ENCODE peak calls at places on chromosomes 1 and 21, in six cellular contexts. U is sigmoid colon; Z is ascending aorta; R is Peyer's patch; Q is CD4-positive, CD25-positive, alpha-beta regulatory T cell; V is psoas muscle. B is an unnamed sample.

GRCh38 chr1:150507912-150508864 is at the start of gene ECM1:
- DNase-seq in Z (peak; percentile 17), R (no peak), Q (no peak), U (peak; percentile 87), V (peak; percentile 59), B (peak; percentile 62)

GRCh38 chr1:149937779-149938178 is 1.1 kb upstream of the MTMR11 start:
- DNase-seq in R (no peak), U (no peak), V (no peak), Z (no peak), Q (no peak), B (no peak)

GRCh38 chr1:225748479-225748878 is 29.1 kb upstream of the SRP9 start:
- DNase-seq in R (no peak), V (no peak), Z (no peak), Q (no peak), U (no peak), B (no peak)

GRCh38 chr1:154992721-154993571 is 440 bp upstream of the LENEP start:
- DNase-seq in U (no peak), Z (no peak), V (no peak), R (no peak), Q (no peak), B (peak; percentile 27)

GRCh38 chr1:228365321-228366061 is 41.1 kb downstream of the TRIM11 start:
- DNase-seq in U (peak; percentile 60), Z (no peak), R (no peak), V (peak; percentile 12), Q (no peak), B (peak; percentile 70)

GRCh38 chr1:109791495-109792040 is 27.8 kb upstream of the EPS8L3 start:
- DNase-seq in Q (no peak), V (no peak), Z (peak; percentile 6), R (no peak), U (peak; percentile 63), B (no peak)

GRCh38 chr1:13826591-13826990 is 126.6 kb downstream of the PRDM2 start:
- DNase-seq in V (no peak), U (no peak), Q (no peak), R (no peak), Z (no peak), B (no peak)

GRCh38 chr1:1081311-1082238 is 7.5 kb upstream of the RNF223 start:
- DNase-seq in R (no peak), V (peak; percentile 13), U (peak; percentile 62), Q (no peak), Z (no peak), B (peak; percentile 75)

GRCh38 chr1:52152572-52152971 is 10.7 kb downstream of the ZFYVE9 start:
- DNase-seq in V (no peak), Z (no peak), U (no peak), R (no peak), Q (no peak), B (no peak)

GRCh38 chr1:5286244-5286643 is 631.8 kb downstream of the AJAP1 start:
- DNase-seq in U (no peak), Z (no peak), V (no peak), R (peak; percentile 17), Q (peak; percentile 46), B (no peak)

GRCh38 chr21:21547368-21547953 is 549.3 kb downstream of the NCAM2 start:
- DNase-seq in Q (no peak), U (no peak), V (no peak), Z (no peak), R (no peak), B (no peak)

GRCh38 chr1:67721650-67722291 is 36.8 kb downstream of the GADD45A start:
- DNase-seq in R (no peak), U (no peak), Z (no peak), Q (no peak), V (no peak), B (no peak)

GRCh38 chr1:24018611-24019580 is 38.8 kb upstream of the SRSF10 start:
- DNase-seq in V (peak; percentile 95), Q (no peak), R (peak; percentile 54), U (peak; percentile 99), Z (peak; percentile 83), B (peak; percentile 86)

GRCh38 chr21:45336870-45337269 is 49.2 kb upstream of the POFUT2 start:
- DNase-seq in Z (no peak), Q (no peak), U (peak; percentile 69), V (peak; percentile 12), R (no peak), B (peak; percentile 62)

GRCh38 chr1:99441234-99442095 is 177.2 kb downstream of the PLPPR4 start:
- DNase-seq in Z (no peak), Q (no peak), R (no peak), V (no peak), U (no peak), B (no peak)

GRCh38 chr1:175675017-175675416 is 68.4 kb downstream of the TNR start:
- DNase-seq in Q (no peak), Z (no peak), R (no peak), U (no peak), V (no peak), B (no peak)

GRCh38 chr1:103496014-103496635 is 29.4 kb upstream of the RNPC3 start:
- DNase-seq in Q (no peak), Z (no peak), V (no peak), R (no peak), U (no peak), B (no peak)

DNA sequence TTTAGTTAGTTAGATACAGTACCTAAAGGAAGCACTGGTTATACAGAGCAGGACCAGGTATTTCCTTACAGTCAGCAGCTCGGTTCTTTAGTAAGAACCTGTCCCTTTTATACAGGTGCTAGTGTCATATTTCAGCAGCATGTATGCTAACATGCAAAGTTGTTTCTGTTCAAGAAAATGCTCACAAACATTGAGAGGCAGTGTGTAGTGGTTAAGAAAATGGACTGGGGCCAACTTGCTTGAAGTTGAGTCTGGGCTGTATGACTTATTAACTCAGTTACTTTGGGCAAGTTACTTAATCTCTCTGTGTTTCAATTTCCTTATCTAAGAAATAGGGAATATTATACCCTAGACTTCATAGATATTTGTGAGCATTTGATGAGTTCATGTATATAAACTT is 31.1 kb downstream of the AK4 start:
- DNase-seq in U (no peak), R (no peak), V (no peak), Z (no peak), Q (no peak), B (no peak)
- H3K27ac ChIP-seq in U (no peak overlapping the region), R (no peak overlapping the region), V (no peak overlapping the region), Z (no peak overlapping the region), Q (no peak overlapping the region), B (no peak overlapping the region)

DNA sequence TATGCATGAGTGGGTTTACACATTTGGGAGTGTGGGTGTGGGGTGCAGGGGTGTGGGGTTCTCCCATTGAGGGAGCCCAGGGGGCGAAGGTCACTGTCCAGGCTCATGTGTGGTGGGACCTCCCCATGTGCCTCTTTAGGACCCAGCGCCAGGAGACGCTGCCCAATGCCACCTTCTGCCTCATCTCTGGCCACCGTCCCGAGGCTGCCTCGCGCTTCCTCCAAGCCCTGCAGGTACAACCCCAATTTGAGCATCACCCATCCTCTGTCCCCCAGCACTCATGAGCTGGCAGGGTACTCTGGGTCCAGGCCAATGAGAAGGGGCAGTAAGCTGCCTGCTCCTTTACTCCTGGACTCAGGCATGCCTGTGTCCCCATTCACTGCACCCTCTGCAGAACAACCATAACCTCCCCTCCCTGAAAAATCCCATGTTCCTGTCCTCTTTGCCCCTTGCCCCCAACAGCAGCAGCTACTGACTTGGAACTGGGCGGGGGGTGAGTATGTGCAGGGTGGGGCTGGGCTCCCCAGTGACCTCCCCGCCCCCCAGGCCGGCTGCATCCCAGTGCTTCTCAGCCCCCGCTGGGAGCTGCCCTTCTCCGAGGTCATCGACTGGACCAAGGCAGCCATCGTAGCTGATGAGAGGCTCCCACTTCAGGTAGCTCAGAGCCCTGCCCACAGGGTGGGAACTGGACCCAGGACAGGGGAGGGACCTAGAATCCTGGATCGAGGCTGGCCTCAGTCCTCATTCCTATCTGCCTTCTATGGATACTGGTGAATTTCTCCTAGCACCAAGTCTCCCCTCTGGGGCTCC is 7.7 kb downstream of the EXTL1 start:
- DNase-seq in Z (no peak), V (no peak), U (no peak), Q (no peak), R (no peak), B (peak; percentile 62)
- H3K4me1 ChIP-seq in Z (no peaks in the 10 kb centered on the region), V (peaks cover 8% of the 10 kb centered on the region), U (no peaks in the 10 kb centered on the region), Q (no peaks in the 10 kb centered on the region), R (no peaks in the 10 kb centered on the region), B (no peaks in the 10 kb centered on the region)

GRCh38 chr1:173476197-173476663 is 905 bp upstream of the PRDX6 start:
- DNase-seq in R (no peak), Q (no peak), Z (no peak), U (no peak), V (no peak), B (no peak)

GRCh38 chr1:173478099-173478555 is 992 bp downstream of the PRDX6 start:
- DNase-seq in U (peak; percentile 87), Q (no peak), Z (no peak), R (peak; percentile 23), V (peak; percentile 65), B (peak; percentile 74)

GRCh38 chr1:173477286-173478098 is at the start of gene PRDX6:
- DNase-seq in R (peak; percentile 89), Q (peak; percentile 77), Z (peak; percentile 60), U (peak; percentile 95), V (peak; percentile 69), B (peak; percentile 92)

GRCh38 chr1:173475564-173476196 is 1.5 kb upstream of the PRDX6 start:
- DNase-seq in V (no peak), R (no peak), Z (no peak), U (no peak), Q (no peak), B (no peak)

GRCh38 chr1:173476664-173477285 is 360 bp upstream of the PRDX6 start:
- DNase-seq in U (peak; percentile 97), R (peak; percentile 89), Q (peak; percentile 81), Z (peak; percentile 64), V (peak; percentile 95), B (peak; percentile 94)
- H3K27ac ChIP-seq in U (peak overlapping the region; percentile 99), R (peak overlapping the region; percentile 94), Q (peak overlapping the region; percentile 86), Z (peak overlapping the region; percentile 99), V (peak overlapping the region; percentile 99), B (peak overlapping the region; percentile 92)

DNA sequence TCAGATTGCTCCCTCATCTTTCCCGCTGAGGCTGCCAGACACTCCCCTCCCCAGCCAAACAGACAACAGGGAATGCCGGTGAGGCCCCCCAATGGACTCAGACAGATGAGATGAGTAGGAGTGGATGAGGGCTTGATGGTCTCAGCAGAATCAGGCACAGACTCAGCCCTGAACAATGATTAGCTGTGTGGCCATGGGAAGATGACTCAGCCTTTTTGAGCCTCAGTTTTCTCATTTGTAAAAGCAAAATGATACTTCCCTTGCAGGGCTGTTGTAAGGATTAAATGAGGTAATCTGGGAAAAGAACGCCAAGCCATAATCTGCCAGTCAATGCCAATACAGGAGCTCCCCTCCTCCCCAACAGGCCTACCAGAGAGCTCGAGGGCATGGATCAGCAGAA is 12.4 kb downstream of the C1orf198 start:
- DNase-seq in Z (no peak), U (no peak), V (no peak), R (no peak), Q (no peak), B (no peak)
- H3K4me1 ChIP-seq in Z (peaks cover 23% of the 10 kb centered on the region), U (peaks cover 61% of the 10 kb centered on the region), V (peaks cover 39% of the 10 kb centered on the region), R (no peaks in the 10 kb centered on the region), Q (no peaks in the 10 kb centered on the region), B (peaks cover 21% of the 10 kb centered on the region)

DNA sequence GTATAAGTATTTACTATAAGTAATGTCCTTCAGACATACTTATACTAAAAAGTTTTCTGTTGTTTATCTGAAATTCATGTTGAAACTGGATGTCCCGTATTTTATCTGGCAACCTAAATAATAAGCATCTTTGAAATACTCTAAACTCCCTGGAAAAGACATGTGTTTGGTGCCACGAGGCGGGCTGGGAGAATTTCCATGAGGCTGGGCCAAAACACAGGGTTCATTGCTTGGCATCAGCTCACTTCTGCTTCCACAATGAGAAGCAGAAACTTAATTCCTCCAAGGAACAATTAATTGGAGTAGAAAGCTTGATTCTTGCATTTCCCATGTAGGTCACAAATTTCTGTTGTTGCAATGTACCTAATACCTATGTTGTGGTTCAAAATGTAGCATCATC is 110.2 kb downstream of the PSMG1 start:
- DNase-seq in Z (no peak), V (no peak), R (no peak), U (no peak), Q (no peak), B (no peak)
- H3K27ac ChIP-seq in Z (peak overlapping the region; percentile 47), V (no peak overlapping the region), R (peak overlapping the region; percentile 70), U (peak overlapping the region; percentile 16), Q (no peak overlapping the region), B (peak overlapping the region; percentile 57)

GRCh38 chr1:125065821-125066180 is 3881.0 kb downstream of the SRGAP2C start:
- DNase-seq in R (no peak), U (peak; percentile 54), Q (no peak), Z (no peak), V (no peak), B (peak; percentile 48)
- H3K4me1 ChIP-seq in R (no peaks in the 10 kb centered on the region), U (no peaks in the 10 kb centered on the region), Q (no peaks in the 10 kb centered on the region), Z (no peaks in the 10 kb centered on the region), V (no peaks in the 10 kb centered on the region), B (no peaks in the 10 kb centered on the region)